ENCODE peak calls at places on chromosome 11, in seven cellular contexts. L is adrenal gland, F is GM23248, S is IMR-90, D is stomach, Q is mucosa of descending colon, O is neural progenitor cell. P is an unnamed sample.
A peak's percentile ranks its signal among the peaks of the same experiment; 100 is the strongest.

GRCh38 chr11:57662893-57663292 is 5.0 kb upstream of the ZDHHC5 start:
- DNase-seq in Q (no peak), O (no peak), D (no peak), F (peak; percentile 31), L (no peak), S (no peak), P (no peak)

GRCh38 chr11:75768112-75768908 is at the start of gene DGAT2:
- DNase-seq in Q (peak; percentile 86), L (peak; percentile 67), D (peak; percentile 82), S (peak; percentile 42), F (peak; percentile 90), O (peak; percentile 88), P (peak; percentile 80)

GRCh38 chr11:11074686-11075370 is 217.0 kb upstream of the ZBED5 start:
- DNase-seq in S (no peak), Q (no peak), F (no peak), D (no peak), O (no peak), L (no peak), P (no peak)

GRCh38 chr11:15742626-15743243 is 613.6 kb downstream of the SOX6 start:
- DNase-seq in L (no peak), S (peak; percentile 50), O (no peak), Q (no peak), D (no peak), F (no peak), P (no peak)

GRCh38 chr11:33881651-33882279 is 10.1 kb downstream of the LMO2 start:
- DNase-seq in S (no peak), F (no peak), O (no peak), L (no peak), D (no peak), Q (no peak), P (no peak)

GRCh38 chr11:71284525-71285092 is 32.2 kb upstream of the SHANK2 start:
- DNase-seq in S (no peak), D (peak; percentile 54), F (no peak), Q (peak; percentile 66), L (no peak), O (no peak), P (peak; percentile 55)

GRCh38 chr11:2848497-2848896 is 37.1 kb downstream of the CDKN1C start:
- DNase-seq in F (no peak), L (no peak), D (no peak), Q (no peak), O (no peak), S (no peak), P (no peak)

GRCh38 chr11:132123854-132124835 is 753.7 kb downstream of the NTM start:
- DNase-seq in O (no peak), D (no peak), L (no peak), F (no peak), Q (no peak), S (no peak), P (no peak)

GRCh38 chr11:71505001-71505400 is 22.1 kb upstream of the KRTAP5-7 start:
- DNase-seq in F (no peak), L (no peak), Q (no peak), D (no peak), S (no peak), O (no peak), P (no peak)

GRCh38 chr11:75350743-75351540 is 519 bp downstream of the ARRB1 start:
- DNase-seq in F (peak; percentile 64), S (peak; percentile 46), Q (peak; percentile 77), L (peak; percentile 60), O (peak; percentile 52), D (peak; percentile 65), P (peak; percentile 61)

GRCh38 chr11:9219115-9219514 is 46.0 kb downstream of the DENND5A start:
- DNase-seq in Q (no peak), O (no peak), S (peak; percentile 55), D (no peak), L (no peak), F (peak; percentile 85), P (no peak)

GRCh38 chr11:40140560-40140959 is 1318.9 kb downstream of the LRRC4C start:
- DNase-seq in Q (no peak), S (no peak), D (no peak), L (no peak), F (no peak), O (no peak), P (no peak)

GRCh38 chr11:9263840-9264380 is 1.2 kb downstream of the DENND5A start:
- DNase-seq in D (no peak), Q (no peak), L (no peak), O (no peak), S (peak; percentile 30), F (peak; percentile 68), P (no peak)

GRCh38 chr11:433111-433510 is 8.7 kb downstream of the ANO9 start:
- DNase-seq in D (no peak), O (no peak), L (no peak), F (no peak), S (no peak), Q (no peak), P (peak; percentile 7)

GRCh38 chr11:809287-810039 is at the start of gene RPLP2:
- DNase-seq in O (peak; percentile 99), Q (peak; percentile 99), S (peak; percentile 95), L (peak; percentile 98), F (peak; percentile 99), D (peak; percentile 99), P (peak; percentile 98)

GRCh38 chr11:78788533-78788932 is 213.9 kb upstream of the NARS2 start:
- DNase-seq in S (no peak), F (no peak), Q (no peak), O (no peak), L (no peak), D (no peak), P (no peak)

GRCh38 chr11:95849087-95849825 is 59.0 kb downstream of the CEP57 start:
- DNase-seq in D (peak; percentile 41), S (peak; percentile 82), O (peak; percentile 60), F (peak; percentile 84), Q (no peak), L (peak; percentile 30), P (peak; percentile 44)

GRCh38 chr11:103433380-103433779 is 324.2 kb downstream of the DYNC2H1 start:
- DNase-seq in D (no peak), L (no peak), S (peak; percentile 94), F (peak; percentile 94), Q (no peak), O (no peak), P (no peak)

GRCh38 chr11:71446942-71447688 is 1.1 kb downstream of the DHCR7 start:
- DNase-seq in F (peak; percentile 91), L (no peak), Q (peak; percentile 42), O (peak; percentile 66), S (peak; percentile 66), D (no peak), P (peak; percentile 28)

GRCh38 chr11:83159901-83160865 is 3.3 kb downstream of the PCF11 start:
- DNase-seq in F (peak; percentile 75), L (no peak), O (no peak), D (peak; percentile 53), Q (no peak), S (peak; percentile 49), P (peak; percentile 32)

GRCh38 chr11:72239849-72240460 is 4.0 kb downstream of the PHOX2A start:
- DNase-seq in Q (peak; percentile 83), F (peak; percentile 85), D (peak; percentile 74), L (no peak), S (no peak), O (peak; percentile 20), P (peak; percentile 74)

GRCh38 chr11:6468712-6469495 is 4.8 kb downstream of the TRIM3 start:
- DNase-seq in F (peak; percentile 24), Q (peak; percentile 84), L (peak; percentile 84), D (peak; percentile 80), S (peak; percentile 87), O (peak; percentile 98), P (peak; percentile 76)

GRCh38 chr11:69115586-69116560 is 39.9 kb upstream of the SMIM38 start:
- DNase-seq in F (no peak), S (no peak), L (no peak), Q (peak; percentile 70), D (peak; percentile 95), O (no peak), P (peak; percentile 43)

GRCh38 chr11:77187105-77187750 is 59.2 kb downstream of the MYO7A start:
- DNase-seq in O (no peak), S (no peak), F (no peak), L (no peak), Q (peak; percentile 45), D (no peak), P (no peak)

GRCh38 chr11:11218287-11218986 is 134.6 kb downstream of the CSNK2A3 start:
- DNase-seq in D (peak; percentile 61), L (no peak), O (no peak), F (no peak), Q (peak; percentile 52), S (no peak), P (peak; percentile 17)

GRCh38 chr11:48002565-48002964 is 22.2 kb downstream of the PTPRJ start:
- DNase-seq in Q (no peak), F (no peak), D (no peak), O (no peak), L (no peak), S (no peak), P (no peak)
- H3K4me1 ChIP-seq in Q (peaks cover 25% of the 10 kb centered on the region), F (peaks cover 47% of the 10 kb centered on the region), D (peaks cover 92% of the 10 kb centered on the region), O (peaks cover 32% of the 10 kb centered on the region), L (peaks cover 20% of the 10 kb centered on the region), S (peaks cover 38% of the 10 kb centered on the region), P (peaks cover 25% of the 10 kb centered on the region)

DNA sequence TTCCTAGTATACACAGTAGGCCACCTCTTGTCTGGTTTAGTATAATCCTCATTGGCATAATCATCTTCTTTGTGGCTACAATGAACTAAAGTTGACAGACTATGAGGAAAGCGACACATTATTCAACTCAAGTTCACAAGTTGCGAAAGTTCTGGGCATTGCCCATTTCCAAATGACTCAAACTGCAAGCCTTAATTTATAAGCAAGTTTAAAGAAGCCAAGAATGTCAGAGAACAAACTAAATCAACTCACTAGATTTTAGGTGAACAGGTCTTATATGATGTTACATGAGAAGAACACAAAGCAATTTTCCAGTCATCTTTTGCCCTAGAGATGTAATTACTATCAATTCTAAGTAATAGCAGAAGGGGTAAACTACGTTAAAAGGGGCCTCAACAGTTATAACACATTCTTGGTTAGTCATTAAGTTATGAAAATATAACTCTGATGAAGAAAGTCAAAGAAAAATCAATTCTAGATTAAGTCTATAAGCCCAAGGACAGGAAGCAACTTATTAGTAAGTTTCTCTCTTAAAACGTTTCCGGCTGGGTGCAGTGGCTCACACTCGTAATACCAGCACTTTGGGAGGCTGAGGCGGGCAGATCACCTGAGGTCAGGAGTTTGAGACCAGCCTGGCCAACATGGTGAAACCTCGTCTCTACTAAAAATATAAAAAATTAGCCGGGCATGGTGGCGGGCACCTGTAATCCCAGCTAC is 21.5 kb downstream of the PICALM start:
- DNase-seq in D (no peak), O (no peak), L (no peak), Q (no peak), F (peak; percentile 91), S (peak; percentile 54), P (no peak)
- H3K4me1 ChIP-seq in D (peaks cover 99% of the 10 kb centered on the region), O (peaks cover 11% of the 10 kb centered on the region), L (peaks cover 76% of the 10 kb centered on the region), Q (peaks cover under 1% of the 10 kb centered on the region), F (peaks cover 76% of the 10 kb centered on the region), S (peaks cover 15% of the 10 kb centered on the region), P (peaks cover 24% of the 10 kb centered on the region)

DNA sequence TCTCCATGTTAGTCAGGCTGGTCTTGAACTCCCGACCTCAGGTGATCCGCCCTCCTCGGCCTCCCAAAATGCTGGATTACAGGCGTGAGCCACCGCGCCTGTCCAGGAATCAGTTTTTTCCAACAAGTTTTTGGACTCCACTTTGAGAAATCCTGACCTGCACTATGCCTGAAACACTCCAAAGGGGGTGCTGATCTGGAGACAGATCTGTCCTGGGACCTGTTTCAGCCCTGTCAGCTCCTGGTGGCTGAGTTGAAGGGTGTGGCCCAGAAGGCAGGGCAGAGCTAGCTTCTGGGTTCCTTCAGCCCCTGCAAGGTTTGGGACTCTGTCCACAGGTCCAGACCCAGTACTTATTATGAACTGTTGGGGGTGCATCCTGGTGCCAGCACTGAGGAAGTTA is 1.2 kb downstream of the DNAJC4 start:
- DNase-seq in D (no peak), Q (peak; percentile 36), L (no peak), S (no peak), O (no peak), F (no peak), P (no peak)
- H3K4me1 ChIP-seq in D (peaks cover 88% of the 10 kb centered on the region), Q (peaks cover 44% of the 10 kb centered on the region), L (peaks cover 50% of the 10 kb centered on the region), S (peaks cover 23% of the 10 kb centered on the region), O (peaks cover 15% of the 10 kb centered on the region), F (peaks cover 6% of the 10 kb centered on the region), P (peaks cover 78% of the 10 kb centered on the region)

GRCh38 chr11:66121453-66121852 is 51.4 kb downstream of the PACS1 start:
- DNase-seq in S (no peak), Q (no peak), L (no peak), D (no peak), F (no peak), O (no peak), P (no peak)
- H3K4me1 ChIP-seq in S (peaks cover 16% of the 10 kb centered on the region), Q (peaks cover 9% of the 10 kb centered on the region), L (peaks cover 42% of the 10 kb centered on the region), D (peaks cover 66% of the 10 kb centered on the region), F (peaks cover 72% of the 10 kb centered on the region), O (peaks cover 15% of the 10 kb centered on the region), P (peaks cover 8% of the 10 kb centered on the region)